ENCODE peak calls at places on chromosomes 5 and 9, in seven cellular contexts. One of them, this sample, is unnamed.
A peak's percentile ranks its signal among the peaks of the same experiment; 100 is the strongest.

GRCh38 chr9:106634183-106634582 is 228.8 kb upstream of the ZNF462 start:
- DNase-seq in A172: no peak
- DNase-seq in anterior cingulate cortex: no peak
- DNase-seq in G401: no peak
- DNase-seq in dorsolateral prefrontal cortex: no peak
- DNase-seq in HFFc6: no peak
- DNase-seq in AG08396: no peak
- DNase-seq in this sample: no peak

GRCh38 chr9:101966706-101967105 is 228.3 kb upstream of the GRIN3A start:
- DNase-seq in A172: no peak
- DNase-seq in anterior cingulate cortex: no peak
- DNase-seq in G401: no peak
- DNase-seq in dorsolateral prefrontal cortex: no peak
- DNase-seq in HFFc6: no peak
- DNase-seq in AG08396: no peak
- DNase-seq in this sample: no peak

GRCh38 chr9:95729669-95730368 is 145.7 kb upstream of the ERCC6L2 start:
- DNase-seq in A172: no peak
- DNase-seq in anterior cingulate cortex: no peak
- DNase-seq in G401: no peak
- DNase-seq in dorsolateral prefrontal cortex: no peak
- DNase-seq in HFFc6: no peak
- DNase-seq in AG08396: no peak
- DNase-seq in this sample: no peak

GRCh38 chr5:56973473-56973872 is 21.6 kb upstream of the MIER3 start:
- DNase-seq in A172: no peak
- DNase-seq in anterior cingulate cortex: no peak
- DNase-seq in G401: no peak
- DNase-seq in dorsolateral prefrontal cortex: no peak
- DNase-seq in HFFc6: no peak
- DNase-seq in AG08396: no peak
- DNase-seq in this sample: no peak

GRCh38 chr9:89312154-89312616 is 1.2 kb downstream of the CKS2 start:
- DNase-seq in A172: peak; percentile 52
- DNase-seq in anterior cingulate cortex: no peak
- DNase-seq in G401: no peak
- DNase-seq in dorsolateral prefrontal cortex: no peak
- DNase-seq in HFFc6: no peak
- DNase-seq in AG08396: no peak
- DNase-seq in this sample: no peak

GRCh38 chr9:21326526-21327139 is 8.6 kb downstream of the KLHL9 start:
- DNase-seq in A172: peak; percentile 48
- DNase-seq in anterior cingulate cortex: no peak
- DNase-seq in G401: peak; percentile 82
- DNase-seq in dorsolateral prefrontal cortex: no peak
- DNase-seq in HFFc6: peak; percentile 29
- DNase-seq in AG08396: peak; percentile 18
- DNase-seq in this sample: no peak

GRCh38 chr5:90709323-90710148 is 150.9 kb downstream of the ADGRV1 start:
- DNase-seq in A172: peak; percentile 63
- DNase-seq in anterior cingulate cortex: no peak
- DNase-seq in G401: peak; percentile 54
- DNase-seq in dorsolateral prefrontal cortex: no peak
- DNase-seq in HFFc6: peak; percentile 10
- DNase-seq in AG08396: peak; percentile 32
- DNase-seq in this sample: no peak

GRCh38 chr5:136094189-136094912 is 38.3 kb upstream of the SMAD5 start:
- DNase-seq in A172: no peak
- DNase-seq in anterior cingulate cortex: no peak
- DNase-seq in G401: peak; percentile 28
- DNase-seq in dorsolateral prefrontal cortex: no peak
- DNase-seq in HFFc6: no peak
- DNase-seq in AG08396: no peak
- DNase-seq in this sample: no peak

GRCh38 chr9:129026442-129027223 is 1.5 kb downstream of the SH3GLB2 start:
- DNase-seq in A172: no peak
- DNase-seq in anterior cingulate cortex: no peak
- DNase-seq in G401: peak; percentile 25
- DNase-seq in dorsolateral prefrontal cortex: peak; percentile 67
- DNase-seq in HFFc6: no peak
- DNase-seq in AG08396: peak; percentile 30
- DNase-seq in this sample: no peak